ENCODE peak calls at places on chromosome 9, in eight cellular contexts. I is T-helper 2 cell; D is mesendoderm; Y is ecto neural progenitor cell; S is activated naive CD4-positive, alpha-beta T cell; R is GM12891; O is Kasumi-1; H is amniotic epithelial cell. A is an unnamed sample.

GRCh38 chr9:128469070-128469469 is 13.3 kb downstream of the ODF2 start:
- DNase-seq in H (no peak), S (no peak), D (no peak), R (no peak), Y (no peak), O (no peak), I (no peak), A (no peak)

GRCh38 chr9:99793528-99793927 is 28.2 kb upstream of the NR4A3 start:
- DNase-seq in R (no peak), Y (no peak), H (no peak), S (no peak), D (no peak), I (no peak), O (no peak), A (no peak)

GRCh38 chr9:126329476-126330275 is 3.0 kb downstream of the MVB12B start:
- DNase-seq in R (no peak), Y (no peak), I (peak; percentile 33), O (no peak), H (no peak), D (no peak), S (no peak), A (no peak)

GRCh38 chr9:96057155-96057554 is 181.7 kb downstream of the ERCC6L2 start:
- DNase-seq in Y (no peak), S (no peak), I (no peak), R (no peak), H (no peak), D (no peak), O (no peak), A (no peak)

GRCh38 chr9:111251453-111251837 is 78.6 kb downstream of the OR2K2 start:
- DNase-seq in R (no peak), I (no peak), D (no peak), S (no peak), O (no peak), Y (no peak), H (no peak), A (no peak)

GRCh38 chr9:133787749-133788015 is 49.5 kb upstream of the SARDH start:
- DNase-seq in D (peak; percentile 57), R (peak; percentile 97), I (no peak), H (peak; percentile 32), S (no peak), O (no peak), Y (peak; percentile 81), A (no peak)

GRCh38 chr9:129570450-129571297 is 50.2 kb downstream of the C9orf50 start:
- DNase-seq in S (no peak), I (no peak), Y (no peak), R (no peak), O (no peak), D (peak; percentile 90), H (peak; percentile 85), A (no peak)

GRCh38 chr9:134492721-134493470 is 148.7 kb upstream of the COL5A1 start:
- DNase-seq in I (no peak), D (no peak), H (peak; percentile 36), Y (no peak), R (no peak), S (no peak), O (no peak), A (no peak)

GRCh38 chr9:123104807-123105206 is 71.3 kb downstream of the GPR21 start:
- DNase-seq in Y (no peak), D (no peak), S (no peak), H (no peak), O (no peak), I (no peak), R (no peak), A (no peak)

GRCh38 chr9:77475641-77476473 is 172.3 kb downstream of the GNA14 start:
- DNase-seq in O (no peak), D (no peak), H (no peak), R (no peak), S (no peak), Y (no peak), I (no peak), A (peak; percentile 8)

GRCh38 chr9:4894076-4894475 is 91.0 kb upstream of the JAK2 start:
- DNase-seq in R (no peak), I (no peak), S (no peak), H (peak; percentile 80), Y (no peak), D (no peak), O (no peak), A (no peak)

GRCh38 chr9:14677396-14677795 is 15.8 kb downstream of the ZDHHC21 start:
- DNase-seq in O (no peak), R (no peak), D (no peak), S (no peak), H (no peak), I (no peak), Y (no peak), A (no peak)

GRCh38 chr9:137451976-137452760 is 7.0 kb downstream of the NSMF start:
- DNase-seq in O (peak; percentile 52), H (no peak), D (no peak), R (no peak), S (no peak), I (no peak), Y (no peak), A (no peak)

GRCh38 chr9:14312721-14313377 is 1.1 kb downstream of the NFIB start:
- DNase-seq in S (no peak), O (no peak), H (no peak), R (no peak), D (peak; percentile 46), Y (peak; percentile 55), I (no peak), A (no peak)

GRCh38 chr9:124008307-124008854 is 3.2 kb upstream of the LHX2 start:
- DNase-seq in D (peak; percentile 78), R (no peak), S (no peak), I (no peak), Y (no peak), H (no peak), O (no peak), A (no peak)

GRCh38 chr9:82558855-82559615 is 503.9 kb downstream of the RASEF start:
- DNase-seq in S (no peak), I (no peak), R (no peak), O (no peak), H (peak; percentile 11), Y (no peak), D (no peak), A (no peak)

GRCh38 chr9:10921671-10922070 is 308.9 kb upstream of the PTPRD start:
- DNase-seq in R (no peak), I (no peak), S (no peak), O (no peak), D (peak; percentile 78), Y (no peak), H (no peak), A (no peak)

GRCh38 chr9:135960328-135961276 is 571 bp downstream of the UBAC1 start:
- DNase-seq in Y (no peak), R (no peak), D (no peak), I (no peak), O (peak; percentile 42), S (no peak), H (no peak), A (no peak)

GRCh38 chr9:112680731-112681402 is 37.0 kb downstream of the INIP start:
- DNase-seq in S (no peak), O (no peak), D (peak; percentile 64), I (no peak), Y (no peak), H (no peak), R (no peak), A (no peak)

GRCh38 chr9:123843703-123844102 is 86.2 kb downstream of the DENND1A start:
- DNase-seq in I (no peak), R (no peak), S (no peak), D (no peak), H (no peak), O (no peak), Y (no peak), A (no peak)

A was measured in activated effector memory CD4-positive, alpha-beta T cell treated with Interleukin-2 at 50 U/mL for 16 hours.